ENCODE peak calls at places on chromosomes 3 and 15, in ten cellular contexts. L, P, J, A, S, B, X, G, N and Q are unnamed samples.

GRCh38 chr15:69841046-69841828 is 256.5 kb downstream of the TLE3 start:
- DNase-seq in A (no peak), X (no peak), B (no peak), J (no peak), N (no peak), P (no peak), S (no peak), L (no peak), G (peak), Q (peak)

GRCh38 chr3:115804722-115805121 is 181.4 kb downstream of the GAP43 start:
- DNase-seq in G (no peak), S (peak), X (peak), A (peak), N (peak), J (peak), B (peak), L (peak), P (peak), Q (peak)

GRCh38 chr3:90052425-90052950 is 945.1 kb downstream of the EPHA3 start:
- DNase-seq in L (no peak), S (peak), N (peak), J (no peak), A (no peak), B (no peak), P (no peak), G (no peak), X (no peak), Q (peak)

GRCh38 chr3:173065543-173065970 is 75.5 kb downstream of the SPATA16 start:
- DNase-seq in B (no peak), S (peak), J (no peak), P (no peak), G (no peak), A (peak), N (peak), X (peak), L (peak), Q (peak)

GRCh38 chr3:168040624-168041208 is 55.0 kb downstream of the GOLIM4 start:
- DNase-seq in B (peak), P (peak), N (peak), J (peak), A (peak), S (peak), X (peak), L (peak), G (peak), Q (peak)

GRCh38 chr3:13825317-13825590 is 54.6 kb downstream of the WNT7A start:
- DNase-seq in P (no peak), A (no peak), S (no peak), G (no peak), N (no peak), X (no peak), L (no peak), B (no peak), J (no peak), Q (no peak)

GRCh38 chr15:67479781-67480180 is 41.1 kb upstream of the C15orf61 start:
- DNase-seq in X (no peak), S (no peak), B (peak), A (peak), J (peak), G (no peak), L (peak), N (peak), P (no peak), Q (peak)

GRCh38 chr15:38134252-38134651 is 118.4 kb upstream of the SPRED1 start:
- DNase-seq in A (no peak), G (no peak), B (no peak), S (no peak), X (no peak), N (no peak), L (no peak), P (no peak), J (no peak), Q (no peak)

GRCh38 chr15:60128710-60129109 is 124.6 kb downstream of the FOXB1 start:
- DNase-seq in J (no peak), N (no peak), A (no peak), G (no peak), X (no peak), L (no peak), S (no peak), P (no peak), B (no peak), Q (no peak)

GRCh38 chr3:151316267-151316991 is at the start of gene GPR87:
- DNase-seq in B (no peak), J (peak), S (no peak), G (no peak), P (peak), X (peak), A (no peak), L (peak), N (no peak), Q (no peak)

GRCh38 chr3:15122398-15122797 is 23.4 kb upstream of the RBSN start:
- DNase-seq in X (no peak), N (no peak), G (no peak), A (no peak), L (no peak), S (no peak), P (no peak), B (no peak), J (no peak), Q (no peak)

GRCh38 chr3:158668506-158668905 is 3.9 kb downstream of the LXN start:
- DNase-seq in S (peak), A (peak), J (peak), B (no peak), G (no peak), N (peak), X (peak), P (no peak), L (peak), Q (no peak)

GRCh38 chr3:24387493-24387892 is 107.2 kb downstream of the THRB start:
- DNase-seq in N (no peak), G (no peak), L (no peak), J (peak), B (peak), S (peak), A (peak), X (peak), P (no peak), Q (peak)

DNA sequence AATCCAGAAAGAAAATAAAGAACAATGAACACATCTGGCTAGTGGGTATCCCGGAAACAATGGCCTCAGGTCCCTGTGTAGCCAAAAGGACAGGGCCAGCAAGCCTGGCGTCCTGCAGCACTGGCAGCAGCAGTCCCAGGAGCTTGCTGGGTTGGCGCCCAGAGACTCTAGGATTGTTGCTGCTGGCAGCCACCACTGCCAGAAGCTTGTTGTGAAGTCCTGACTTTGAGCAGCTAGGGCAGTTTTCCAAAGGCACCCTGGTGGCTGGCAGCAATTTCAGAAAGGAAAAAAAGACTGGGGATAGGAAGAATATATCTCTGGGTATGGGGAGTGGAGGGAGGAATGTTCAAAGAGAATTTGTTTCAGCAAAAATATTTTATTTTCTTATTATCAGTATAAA is 11.3 kb downstream of the SHQ1 start:
- DNase-seq in J (no peak), N (no peak), X (no peak), B (no peak), S (no peak), G (no peak), P (no peak), A (peak), L (no peak), Q (no peak)
- TF ChIP-seq CTCF in J (no peak), N (no peak), X (no peak), B (no peak), S (no peak), G (no peak), P (no peak), A (no peak), L (no peak), Q (no peak)

DNA sequence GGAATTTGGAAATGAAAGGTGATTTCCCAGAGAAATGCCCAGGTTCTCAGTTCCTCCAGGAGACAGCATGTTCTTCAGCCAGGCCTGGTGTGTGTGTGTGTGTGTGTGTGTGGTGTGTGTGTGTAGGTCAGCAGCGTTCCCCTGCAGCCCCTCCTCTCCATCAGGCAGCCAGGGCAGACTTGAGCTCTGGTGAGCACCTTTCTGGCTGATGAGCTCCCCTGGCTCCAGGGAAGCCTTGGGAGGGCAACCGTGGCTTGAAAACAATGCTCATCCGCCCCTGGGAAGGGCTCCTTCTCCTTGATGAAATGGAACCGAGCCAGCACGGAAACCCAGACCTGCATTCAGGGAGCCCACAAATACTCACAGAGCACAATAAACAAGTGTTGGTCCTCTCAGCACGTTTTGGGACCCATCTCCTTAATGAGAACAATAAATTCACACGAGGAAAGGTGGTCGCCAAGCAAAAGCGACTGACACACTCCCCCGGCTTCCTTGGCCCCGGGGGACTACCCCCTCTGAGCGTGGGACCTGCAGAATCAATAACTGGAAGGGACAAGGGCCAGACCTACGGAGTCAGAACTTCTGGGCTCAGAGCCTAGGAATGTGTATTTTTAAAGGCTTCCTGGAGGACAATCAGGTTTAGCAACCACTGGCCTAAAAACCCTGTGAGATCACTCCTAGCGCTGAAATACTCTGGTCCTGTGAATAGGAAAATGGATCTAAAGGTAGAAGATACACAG is 38.6 kb upstream of the HES1 start:
- DNase-seq in X (peak), P (no peak), B (no peak), G (no peak), S (no peak), A (no peak), L (no peak), J (no peak), N (no peak), Q (no peak)
- H3K4me3 ChIP-seq in X (no peak), P (no peak), B (no peak), G (no peak), S (no peak), A (no peak), L (no peak), J (no peak), N (no peak), Q (no peak)

DNA sequence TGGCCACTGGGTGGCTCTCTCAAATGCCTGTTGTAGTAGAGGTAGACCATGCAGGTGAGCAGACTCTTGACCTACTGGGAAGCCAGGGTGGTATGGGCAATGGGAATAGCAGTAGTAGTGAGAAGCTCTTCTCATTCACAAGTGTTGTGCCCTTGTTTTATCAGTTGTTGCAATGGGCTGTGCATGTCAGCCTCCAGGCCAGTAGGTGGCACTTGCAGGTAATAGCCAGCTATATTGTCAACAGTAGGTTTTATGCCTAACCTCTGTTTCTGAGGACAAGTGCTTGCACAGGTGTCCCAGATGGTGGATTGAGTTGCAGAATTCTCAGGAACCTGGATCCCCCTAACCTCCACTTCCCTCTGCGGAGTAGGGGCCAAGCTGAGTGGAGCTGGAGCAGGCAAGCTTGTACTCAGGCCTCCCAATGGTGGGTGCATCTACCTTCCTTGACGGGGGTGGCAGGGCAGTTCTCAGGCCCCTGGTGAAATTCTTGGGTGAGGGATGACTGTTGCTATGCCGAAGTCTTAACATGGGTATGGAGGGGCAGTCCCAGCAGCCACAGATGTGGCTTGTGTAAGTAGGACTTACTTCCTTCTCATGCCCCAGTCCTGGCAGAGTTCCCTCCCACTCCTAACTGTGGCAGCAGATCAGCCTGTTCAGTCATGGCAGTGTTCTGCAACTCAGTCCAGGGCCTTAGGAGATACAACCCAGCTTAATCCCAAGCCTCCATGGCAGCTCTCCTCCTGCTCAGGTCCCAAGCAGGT is 104.3 kb downstream of the NEO1 start:
- DNase-seq in J (no peak), B (no peak), X (no peak), N (no peak), S (no peak), A (no peak), P (no peak), G (no peak), L (no peak), Q (no peak)
- TF ChIP-seq CTCF in J (no peak), B (no peak), X (no peak), N (no peak), S (no peak), A (no peak), P (no peak), G (peak), L (no peak), Q (no peak)

GRCh38 chr3:64627471-64628321 is 60.1 kb downstream of the ADAMTS9 start:
- DNase-seq in J (peak), A (no peak), X (no peak), S (no peak), L (peak), G (no peak), P (no peak), B (no peak), N (peak), Q (no peak)
- H3K4me3 ChIP-seq in J (no peak), A (no peak), X (no peak), S (no peak), L (no peak), G (no peak), P (no peak), B (no peak), N (no peak), Q (no peak)

GRCh38 chr15:31442203-31443090 is 115.8 kb downstream of the KLF13 start:
- DNase-seq in B (peak), X (peak), P (peak), A (peak), G (peak), L (peak), N (peak), J (peak), S (peak), Q (peak)
- TF ChIP-seq CTCF in B (peak), X (peak), P (peak), A (peak), G (peak), L (peak), N (peak), J (peak), S (peak), Q (peak)

DNA sequence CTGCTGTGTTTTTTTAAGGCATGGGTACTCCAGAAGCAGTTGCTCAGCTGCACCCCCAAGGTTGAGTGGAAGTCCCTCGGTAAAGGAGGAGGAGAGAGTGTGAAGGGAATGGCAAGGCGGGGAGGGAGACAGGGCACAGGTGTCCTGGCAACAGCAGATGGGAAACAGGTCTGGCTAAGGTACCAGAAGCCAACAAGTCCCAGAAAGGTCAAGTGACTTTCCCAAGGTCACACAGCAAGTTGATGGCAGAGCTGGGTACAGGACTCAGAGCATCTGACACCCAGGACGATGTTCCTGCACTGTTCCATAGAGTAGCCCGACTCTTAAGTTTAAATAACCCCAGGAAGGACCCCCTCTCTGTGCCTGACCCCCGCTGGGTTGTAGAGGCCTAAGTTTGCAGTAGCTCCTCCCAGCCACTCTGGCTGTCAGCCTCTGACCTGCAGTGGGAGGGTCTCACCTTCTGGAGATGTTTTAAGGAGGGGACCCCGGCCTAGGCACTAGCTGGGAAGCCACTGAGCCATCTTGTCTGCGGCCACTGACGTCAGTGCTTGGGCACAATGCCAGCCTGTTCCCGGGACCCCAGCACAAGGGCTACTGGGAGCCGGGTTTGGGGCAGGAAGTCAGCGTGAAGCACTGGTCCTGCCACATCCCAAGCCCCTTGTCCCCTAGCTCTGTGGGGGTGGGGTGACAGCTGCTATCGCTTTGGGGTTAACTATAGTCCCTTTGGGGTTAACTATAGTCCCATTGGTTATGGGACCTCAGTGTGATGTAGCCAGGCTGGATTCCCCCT is 10.5 kb downstream of the CSK start:
- DNase-seq in N (no peak), J (no peak), G (no peak), X (no peak), A (no peak), P (no peak), S (no peak), L (no peak), B (no peak), Q (no peak)
- H3K4me3 ChIP-seq in N (no peak), J (no peak), G (no peak), X (no peak), A (no peak), P (no peak), S (no peak), L (no peak), B (no peak), Q (no peak)